ENCODE peak calls at places on chromosomes 5 and 9, in five cellular contexts. C, Z, H, V and E are unnamed samples.

GRCh38 chr9:121708768-121709488 is 57.5 kb downstream of the DAB2IP start:
- DNase-seq in H (no peak), C (no peak), Z (no peak), V (no peak), E (no peak)

GRCh38 chr9:112725961-112726360 is 8.0 kb upstream of the INIP start:
- DNase-seq in C (no peak), V (no peak), H (no peak), Z (no peak), E (no peak)

GRCh38 chr5:12825163-12825562 is 920.9 kb upstream of the CTNND2 start:
- DNase-seq in C (no peak), H (no peak), V (no peak), Z (no peak), E (no peak)

GRCh38 chr5:173772407-173773059 is 115.6 kb upstream of the CPEB4 start:
- DNase-seq in H (no peak), C (no peak), Z (no peak), V (no peak), E (no peak)

GRCh38 chr9:129576546-129577543 is 44.1 kb downstream of the C9orf50 start:
- DNase-seq in C (no peak), V (peak), Z (no peak), H (no peak), E (no peak)

GRCh38 chr9:107866912-107867311 is 377.3 kb upstream of the KLF4 start:
- DNase-seq in Z (no peak), H (no peak), C (no peak), V (peak), E (no peak)

GRCh38 chr5:172686111-172686510 is 45.0 kb downstream of the NEURL1B start:
- DNase-seq in H (no peak), Z (no peak), C (no peak), V (no peak), E (no peak)

GRCh38 chr5:95715799-95716461 is 15.2 kb upstream of the RHOBTB3 start:
- DNase-seq in C (no peak), V (peak), Z (no peak), H (peak), E (peak)

GRCh38 chr5:80326468-80326867 is 6.7 kb downstream of the SPZ1 start:
- DNase-seq in C (no peak), H (no peak), Z (no peak), V (no peak), E (no peak)

GRCh38 chr5:17255471-17256016 is 38.1 kb downstream of the BASP1 start:
- DNase-seq in V (no peak), H (no peak), C (no peak), Z (no peak), E (no peak)

GRCh38 chr9:95512751-95513120 is 4.0 kb downstream of the PTCH1 start:
- DNase-seq in H (no peak), V (no peak), C (no peak), Z (no peak), E (no peak)

GRCh38 chr9:109452761-109453160 is 45.3 kb downstream of the PTPN3 start:
- DNase-seq in V (peak), H (no peak), C (no peak), Z (no peak), E (no peak)

GRCh38 chr9:121852241-121852640 is 200.8 kb downstream of the DAB2IP start:
- DNase-seq in Z (no peak), H (no peak), C (no peak), V (no peak), E (no peak)

GRCh38 chr9:20528253-20528652 is 94.0 kb downstream of the MLLT3 start:
- DNase-seq in H (no peak), V (no peak), Z (no peak), C (no peak), E (no peak)

GRCh38 chr9:91082709-91083108 is 279.0 kb downstream of the AUH start:
- DNase-seq in H (no peak), C (no peak), V (no peak), Z (no peak), E (no peak)

GRCh38 chr9:126861707-126862460 is 1.4 kb downstream of the ZBTB34 start:
- DNase-seq in H (peak), V (no peak), C (no peak), Z (no peak), E (no peak)

GRCh38 chr5:14783689-14784088 is 87.9 kb downstream of the ANKH start:
- DNase-seq in V (no peak), C (no peak), H (no peak), Z (no peak), E (no peak)

GRCh38 chr5:172828911-172829431 is 5.1 kb upstream of the ERGIC1 start:
- DNase-seq in Z (no peak), V (peak), H (no peak), C (no peak), E (peak)

GRCh38 chr9:114224247-114224610 is 68.9 kb downstream of the COL27A1 start:
- DNase-seq in H (no peak), V (peak), C (no peak), Z (no peak), E (no peak)

GRCh38 chr9:96500696-96501660 is 51.0 kb downstream of the HABP4 start:
- DNase-seq in H (no peak), C (no peak), V (peak), Z (no peak), E (no peak)

GRCh38 chr9:89428901-89429890 is 68.7 kb downstream of the SEMA4D start:
- DNase-seq in V (no peak), Z (no peak), C (no peak), H (peak), E (no peak)

GRCh38 chr5:167442922-167443321 is 848.5 kb upstream of the WWC1 start:
- DNase-seq in H (no peak), V (peak), Z (no peak), C (no peak), E (peak)

GRCh38 chr5:14615365-14615764 is 33.8 kb downstream of the OTULINL start:
- DNase-seq in H (no peak), V (no peak), Z (no peak), C (no peak), E (no peak)

DNA sequence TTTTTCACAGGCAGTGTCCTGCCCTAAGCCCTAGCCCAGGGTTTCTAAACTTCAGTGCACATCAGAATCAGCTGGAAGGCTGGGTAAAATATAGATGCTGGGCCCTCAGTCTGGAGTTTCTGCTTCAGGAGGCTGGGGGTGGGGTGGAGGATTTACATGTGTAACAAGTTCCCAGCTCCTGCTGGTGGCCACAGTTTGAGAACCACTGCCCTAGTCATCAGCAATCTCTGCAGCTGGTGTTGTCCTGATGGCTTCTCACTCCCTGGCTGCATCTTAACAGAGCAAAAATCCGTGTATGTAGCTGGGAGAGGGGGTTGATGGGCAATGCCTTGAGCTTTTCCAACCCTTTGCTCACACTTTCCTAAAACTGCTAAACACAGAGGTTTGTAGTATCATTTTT is 186.0 kb upstream of the KLF9 start:
- DNase-seq in Z (no peak), H (no peak), C (no peak), V (peak), E (peak)
- TF ChIP-seq CTCF in Z (no peak), H (no peak), C (no peak), V (no peak), E (no peak)

GRCh38 chr5:158911693-158912363 is 187.9 kb downstream of the EBF1 start:
- DNase-seq in H (no peak), V (no peak), C (no peak), Z (no peak), E (no peak)
- TF ChIP-seq CTCF in H (no peak), V (no peak), C (no peak), Z (no peak), E (no peak)

GRCh38 chr9:104608336-104608735 is 2.9 kb upstream of the OR13C2 start:
- DNase-seq in Z (no peak), V (no peak), H (no peak), C (no peak), E (no peak)
- TF ChIP-seq CTCF in Z (no peak), V (no peak), H (no peak), C (no peak), E (peak)

DNA sequence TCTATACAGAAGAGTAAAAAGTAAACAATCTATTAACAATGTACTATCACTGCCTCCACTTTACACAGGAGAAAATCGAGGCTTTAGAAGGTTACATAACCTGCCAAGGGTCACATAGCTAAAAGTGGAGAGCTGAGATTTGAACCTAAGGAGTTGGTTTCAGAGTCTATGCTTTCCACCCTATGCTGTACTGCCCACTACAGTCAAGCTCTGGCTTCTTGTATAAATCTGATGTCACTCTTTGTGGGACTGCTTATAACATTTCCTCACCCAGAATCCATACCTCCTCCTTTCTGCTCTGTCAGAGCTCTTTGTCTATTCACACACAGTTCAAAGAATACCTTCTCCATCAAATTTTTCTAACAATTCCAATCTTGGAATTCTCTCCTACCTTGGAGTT is 503.1 kb downstream of the RAB3C start:
- DNase-seq in C (no peak), V (no peak), Z (no peak), H (no peak), E (no peak)
- TF ChIP-seq CTCF in C (no peak), V (no peak), Z (no peak), H (no peak), E (no peak)

GRCh38 chr5:179274321-179275315 is 70.6 kb downstream of the ADAMTS2 start:
- DNase-seq in C (no peak), H (no peak), Z (no peak), V (no peak), E (no peak)
- TF ChIP-seq CTCF in C (no peak), H (no peak), Z (no peak), V (peak), E (peak)

GRCh38 chr5:74541381-74541781 is 99.1 kb downstream of the ENC1 start:
- DNase-seq in V (no peak), Z (no peak), H (no peak), C (no peak), E (no peak)
- TF ChIP-seq CTCF in V (no peak), Z (no peak), H (no peak), C (no peak), E (no peak)

DNA sequence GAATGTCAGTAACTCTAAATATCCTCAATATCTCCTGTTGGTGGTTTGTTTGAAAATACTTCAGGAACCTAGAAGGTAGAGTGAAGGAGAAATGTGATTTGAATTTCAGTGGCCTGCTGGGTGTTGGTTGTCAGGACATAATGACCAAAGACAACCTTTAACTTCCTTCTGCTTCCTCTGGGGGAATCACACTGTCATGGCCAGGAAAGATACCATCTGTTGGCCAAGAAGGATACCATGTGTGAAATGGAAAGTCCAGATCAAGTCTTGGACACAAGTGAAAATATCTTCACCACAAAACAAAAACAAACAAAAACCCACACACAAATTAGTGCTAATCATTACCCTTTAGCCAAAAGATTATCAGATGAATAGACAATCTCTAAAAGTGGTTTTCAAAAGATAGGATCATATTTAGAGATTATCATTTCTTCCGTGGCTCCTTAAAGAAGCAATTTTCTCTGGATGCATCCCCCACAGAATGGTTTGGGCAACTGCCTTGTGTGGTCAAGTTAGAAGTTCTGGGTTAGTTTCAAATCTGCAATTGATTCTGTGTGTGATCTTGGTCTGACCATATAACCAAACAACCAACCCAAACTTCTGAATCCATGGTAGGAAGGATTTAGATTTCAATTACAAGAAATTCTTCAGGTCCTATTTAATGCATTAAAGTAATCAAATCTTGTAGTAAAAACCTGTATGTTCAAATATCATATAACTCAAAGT is 1.6 kb downstream of the C1QTNF3 start:
- DNase-seq in V (no peak), C (no peak), H (no peak), Z (no peak), E (no peak)
- TF ChIP-seq CTCF in V (no peak), C (no peak), H (no peak), Z (no peak), E (no peak)

GRCh38 chr9:83062653-83063527 is at the start of gene RASEF:
- DNase-seq in C (peak), H (no peak), V (peak), Z (peak), E (no peak)
- TF ChIP-seq CTCF in C (no peak), H (no peak), V (no peak), Z (no peak), E (no peak)